ENCODE peak calls at places on chromosomes 6 and 20, in five cellular contexts. Q is iPS-NIHi11, O is germinal center, W is neural progenitor cell, T is astrocyte of the cerebellum. G is an unnamed sample.

GRCh38 chr6:84508981-84509380 is 255.4 kb downstream of the TBX18 start:
- DNase-seq in W (no peak), T (no peak), Q (no peak), O (no peak), G (no peak)

GRCh38 chr20:13800728-13801134 is 15.9 kb downstream of the NDUFAF5 start:
- DNase-seq in Q (no peak), W (no peak), T (peak; percentile 95), O (no peak), G (no peak)

GRCh38 chr6:130322673-130323268 is 43.0 kb upstream of the TMEM200A start:
- DNase-seq in Q (peak; percentile 37), O (peak; percentile 9), W (peak; percentile 74), T (peak; percentile 64), G (peak; percentile 27)

GRCh38 chr20:61186771-61187170 is 65.3 kb upstream of the CDH4 start:
- DNase-seq in W (no peak), T (no peak), O (no peak), Q (no peak), G (no peak)

GRCh38 chr6:56507517-56507916 is 135.2 kb downstream of the DST start:
- DNase-seq in W (no peak), T (no peak), O (no peak), Q (no peak), G (no peak)

GRCh38 chr20:19993937-19994667 is 23.1 kb upstream of the NAA20 start:
- DNase-seq in T (no peak), W (no peak), Q (no peak), O (no peak), G (no peak)

GRCh38 chr6:16334671-16335070 is 96.3 kb downstream of the GMPR start:
- DNase-seq in O (no peak), Q (no peak), T (no peak), W (no peak), G (no peak)

GRCh38 chr20:50172347-50173013 is 18.1 kb upstream of the CEBPB start:
- DNase-seq in T (no peak), Q (peak; percentile 94), O (peak; percentile 21), W (peak; percentile 90), G (peak; percentile 98)

GRCh38 chr6:22956029-22956715 is 386.8 kb downstream of the HDGFL1 start:
- DNase-seq in W (no peak), Q (no peak), T (peak; percentile 1), O (no peak), G (no peak)

GRCh38 chr20:19909696-19910095 is 107.5 kb upstream of the NAA20 start:
- DNase-seq in W (no peak), Q (no peak), O (no peak), T (peak; percentile 34), G (no peak)

GRCh38 chr6:138590796-138591709 is 91.8 kb upstream of the NHSL1 start:
- DNase-seq in Q (peak; percentile 79), W (peak; percentile 82), T (peak; percentile 75), O (peak; percentile 57), G (peak; percentile 66)

GRCh38 chr6:79536969-79537747 is at the start of gene LCA5:
- DNase-seq in T (peak; percentile 97), W (peak; percentile 98), Q (peak; percentile 94), O (peak; percentile 93), G (peak; percentile 89)

GRCh38 chr6:170221753-170222400 is 69.0 kb downstream of the DLL1 start:
- DNase-seq in T (no peak), Q (no peak), W (no peak), O (no peak), G (peak; percentile 73)

GRCh38 chr6:53294095-53294494 is 54.7 kb downstream of the ELOVL5 start:
- DNase-seq in T (no peak), Q (peak; percentile 56), W (peak; percentile 64), O (peak; percentile 16), G (peak; percentile 53)

GRCh38 chr6:144847906-144848305 is 562.8 kb downstream of the UTRN start:
- DNase-seq in Q (no peak), T (no peak), O (no peak), W (peak; percentile 12), G (no peak)

GRCh38 chr6:44921787-44922186 is 406.3 kb upstream of the RUNX2 start:
- DNase-seq in W (no peak), T (no peak), Q (no peak), O (no peak), G (no peak)

GRCh38 chr6:166112580-166112979 is 55.1 kb downstream of the TBXT start:
- DNase-seq in T (peak; percentile 86), W (no peak), Q (no peak), O (no peak), G (no peak)

GRCh38 chr20:40860487-40860902 is 168.1 kb upstream of the TOP1 start:
- DNase-seq in W (no peak), T (peak; percentile 91), Q (no peak), O (no peak), G (no peak)

GRCh38 chr6:108452725-108453195 is 108.0 kb upstream of the FOXO3 start:
- DNase-seq in Q (peak; percentile 14), O (no peak), W (peak; percentile 52), T (peak; percentile 80), G (no peak)

GRCh38 chr20:60762386-60762785 is 489.7 kb upstream of the CDH4 start:
- DNase-seq in W (no peak), Q (no peak), O (no peak), T (no peak), G (no peak)

GRCh38 chr20:2709205-2709981 is 16.8 kb downstream of the EBF4 start:
- DNase-seq in Q (no peak), W (no peak), T (no peak), O (no peak), G (peak; percentile 72)

GRCh38 chr20:35947489-35947888 is 6.8 kb downstream of the SCAND1 start:
- DNase-seq in O (peak; percentile 57), Q (peak; percentile 78), T (no peak), W (peak; percentile 68), G (peak; percentile 78)

GRCh38 chr6:87968435-87969278 is 79.0 kb upstream of the SPACA1 start:
- DNase-seq in O (no peak), T (no peak), Q (no peak), W (peak; percentile 47), G (peak; percentile 15)

GRCh38 chr6:63793727-63794126 is 158.1 kb downstream of the PHF3 start:
- DNase-seq in O (no peak), W (no peak), Q (no peak), T (no peak), G (no peak)

GRCh38 chr6:42702200-42702599 is 20.2 kb downstream of the PRPH2 start:
- DNase-seq in T (no peak), Q (no peak), W (no peak), O (no peak), G (no peak)

GRCh38 chr20:54619181-54619580 is 143.8 kb downstream of the DOK5 start:
- DNase-seq in W (no peak), O (no peak), T (no peak), Q (no peak), G (no peak)

GRCh38 chr6:81689580-81689979 is 62.9 kb downstream of the TENT5A start:
- DNase-seq in O (no peak), Q (no peak), W (no peak), T (no peak), G (no peak)

GRCh38 chr6:37785002-37785687 is 34.4 kb upstream of the ZFAND3 start:
- DNase-seq in O (no peak), Q (peak; percentile 47), T (no peak), W (no peak), G (peak; percentile 77)

GRCh38 chr6:145544514-145544913 is 190.8 kb downstream of the EPM2A start:
- DNase-seq in Q (no peak), W (no peak), O (no peak), T (no peak), G (no peak)

GRCh38 chr6:20312581-20312980 is 89.1 kb upstream of the E2F3 start:
- DNase-seq in T (no peak), Q (no peak), W (no peak), O (no peak), G (no peak)

GRCh38 chr20:62496525-62497218 is 20.9 kb upstream of the GATA5 start:
- DNase-seq in W (peak; percentile 80), O (peak; percentile 62), T (no peak), Q (peak; percentile 95), G (peak; percentile 99)

GRCh38 chr6:151160869-151161268 is 78.9 kb upstream of the AKAP12 start:
- DNase-seq in T (no peak), Q (peak; percentile 71), O (no peak), W (no peak), G (no peak)

G was measured in H7.